ENCODE peak calls at places on chromosomes 7 and 10, in five cellular contexts. One of them, this sample, is unnamed.

GRCh38 chr10:133279266-133279960 is 2.7 kb upstream of the ADAM8 start:
- DNase-seq in spleen: peak; percentile 87
- DNase-seq in progenitor cell of endocrine pancreas: no peak
- DNase-seq in mammary epithelial cell: no peak
- DNase-seq in A549: no peak
- DNase-seq in this sample: no peak

GRCh38 chr10:116767235-116767634 is 24.9 kb upstream of the HSPA12A start:
- DNase-seq in progenitor cell of endocrine pancreas: no peak
- DNase-seq in spleen: no peak
- DNase-seq in A549: peak; percentile 46
- DNase-seq in mammary epithelial cell: no peak
- DNase-seq in this sample: no peak

GRCh38 chr7:133252506-133252857 is 396 bp upstream of the EXOC4 start:
- DNase-seq in A549: no peak
- DNase-seq in spleen: no peak
- DNase-seq in mammary epithelial cell: no peak
- DNase-seq in progenitor cell of endocrine pancreas: no peak
- DNase-seq in this sample: no peak

GRCh38 chr7:71096341-71096740 is 35.6 kb upstream of the GALNT17 start:
- DNase-seq in progenitor cell of endocrine pancreas: no peak
- DNase-seq in A549: no peak
- DNase-seq in spleen: no peak
- DNase-seq in mammary epithelial cell: no peak
- DNase-seq in this sample: no peak

GRCh38 chr10:79295593-79295992 is 51.7 kb upstream of the PPIF start:
- DNase-seq in spleen: peak; percentile 89
- DNase-seq in mammary epithelial cell: peak; percentile 28
- DNase-seq in progenitor cell of endocrine pancreas: no peak
- DNase-seq in A549: no peak
- DNase-seq in this sample: no peak

GRCh38 chr10:3426190-3426845 is 253.7 kb upstream of the PITRM1 start:
- DNase-seq in progenitor cell of endocrine pancreas: no peak
- DNase-seq in spleen: no peak
- DNase-seq in A549: no peak
- DNase-seq in mammary epithelial cell: peak; percentile 41
- DNase-seq in this sample: no peak

GRCh38 chr10:97673736-97674525 is 13.1 kb downstream of the AVPI1 start:
- DNase-seq in mammary epithelial cell: peak; percentile 65
- DNase-seq in spleen: no peak
- DNase-seq in A549: no peak
- DNase-seq in progenitor cell of endocrine pancreas: no peak
- DNase-seq in this sample: no peak

GRCh38 chr10:97097154-97097490 is 88.6 kb downstream of the SLIT1 start:
- DNase-seq in spleen: no peak
- DNase-seq in A549: no peak
- DNase-seq in progenitor cell of endocrine pancreas: no peak
- DNase-seq in mammary epithelial cell: no peak
- DNase-seq in this sample: no peak

GRCh38 chr7:74289018-74289659 is at the start of gene CLIP2:
- DNase-seq in progenitor cell of endocrine pancreas: peak; percentile 62
- DNase-seq in spleen: peak; percentile 92
- DNase-seq in A549: peak; percentile 64
- DNase-seq in mammary epithelial cell: peak; percentile 76
- DNase-seq in this sample: no peak

GRCh38 chr10:633279-634245 is 55.9 kb downstream of the DIP2C start:
- DNase-seq in A549: no peak
- DNase-seq in spleen: peak; percentile 59
- DNase-seq in progenitor cell of endocrine pancreas: no peak
- DNase-seq in mammary epithelial cell: no peak
- DNase-seq in this sample: no peak

GRCh38 chr7:135260930-135261721 is 27.5 kb downstream of the STRA8 start:
- DNase-seq in progenitor cell of endocrine pancreas: no peak
- DNase-seq in A549: no peak
- DNase-seq in spleen: no peak
- DNase-seq in mammary epithelial cell: no peak
- DNase-seq in this sample: no peak

GRCh38 chr7:96657347-96658010 is 52.2 kb downstream of the SEM1 start:
- DNase-seq in progenitor cell of endocrine pancreas: no peak
- DNase-seq in mammary epithelial cell: no peak
- DNase-seq in spleen: no peak
- DNase-seq in A549: no peak
- DNase-seq in this sample: no peak

GRCh38 chr7:77904252-77904651 is 105.7 kb downstream of the PHTF2 start:
- DNase-seq in progenitor cell of endocrine pancreas: no peak
- DNase-seq in spleen: no peak
- DNase-seq in mammary epithelial cell: no peak
- DNase-seq in A549: no peak
- DNase-seq in this sample: no peak

GRCh38 chr7:11193131-11193867 is 219.6 kb downstream of the PHF14 start:
- DNase-seq in spleen: no peak
- DNase-seq in A549: no peak
- DNase-seq in progenitor cell of endocrine pancreas: no peak
- DNase-seq in mammary epithelial cell: peak; percentile 9
- DNase-seq in this sample: no peak

GRCh38 chr10:69446650-69447151 is 4.6 kb upstream of the TSPAN15 start:
- DNase-seq in mammary epithelial cell: peak; percentile 80
- DNase-seq in progenitor cell of endocrine pancreas: no peak
- DNase-seq in spleen: no peak
- DNase-seq in A549: peak; percentile 72
- DNase-seq in this sample: no peak

GRCh38 chr7:40827217-40828085 is 692.6 kb downstream of the SUGCT start:
- DNase-seq in progenitor cell of endocrine pancreas: no peak
- DNase-seq in spleen: no peak
- DNase-seq in A549: no peak
- DNase-seq in mammary epithelial cell: peak; percentile 76
- DNase-seq in this sample: no peak

GRCh38 chr7:151058766-151059361 is 525 bp upstream of the SLC4A2 start:
- DNase-seq in mammary epithelial cell: peak; percentile 16
- DNase-seq in progenitor cell of endocrine pancreas: no peak
- DNase-seq in A549: no peak
- DNase-seq in spleen: peak; percentile 88
- DNase-seq in this sample: no peak

GRCh38 chr10:119608316-119609155 is 11.8 kb upstream of the TIAL1 start:
- DNase-seq in spleen: peak; percentile 75
- DNase-seq in mammary epithelial cell: peak; percentile 38
- DNase-seq in progenitor cell of endocrine pancreas: no peak
- DNase-seq in A549: peak; percentile 58
- DNase-seq in this sample: no peak

GRCh38 chr7:142749218-142749993 is at the start of gene PRSS1:
- DNase-seq in spleen: no peak
- DNase-seq in progenitor cell of endocrine pancreas: no peak
- DNase-seq in A549: no peak
- DNase-seq in mammary epithelial cell: no peak
- DNase-seq in this sample: no peak

GRCh38 chr7:30941582-30942310 is 22.0 kb upstream of the GHRHR start:
- DNase-seq in spleen: no peak
- DNase-seq in progenitor cell of endocrine pancreas: no peak
- DNase-seq in A549: no peak
- DNase-seq in mammary epithelial cell: no peak
- DNase-seq in this sample: no peak

GRCh38 chr7:28409716-28410627 is 2.3 kb upstream of the CREB5 start:
- DNase-seq in progenitor cell of endocrine pancreas: peak; percentile 43
- DNase-seq in mammary epithelial cell: peak; percentile 42
- DNase-seq in spleen: peak; percentile 76
- DNase-seq in A549: peak; percentile 17
- DNase-seq in this sample: peak; percentile 91

GRCh38 chr10:29688230-29688634 is 53.5 kb upstream of the SVIL start:
- DNase-seq in spleen: no peak
- DNase-seq in A549: no peak
- DNase-seq in mammary epithelial cell: no peak
- DNase-seq in progenitor cell of endocrine pancreas: no peak
- DNase-seq in this sample: no peak

GRCh38 chr10:92157374-92157773 is 133.5 kb downstream of the CPEB3 start:
- DNase-seq in mammary epithelial cell: no peak
- DNase-seq in A549: no peak
- DNase-seq in progenitor cell of endocrine pancreas: no peak
- DNase-seq in spleen: no peak
- DNase-seq in this sample: no peak

GRCh38 chr7:155392726-155393570 is 65.0 kb upstream of the EN2 start:
- DNase-seq in mammary epithelial cell: no peak
- DNase-seq in A549: peak; percentile 59
- DNase-seq in spleen: peak; percentile 9
- DNase-seq in progenitor cell of endocrine pancreas: no peak
- DNase-seq in this sample: no peak

GRCh38 chr10:4129866-4130455 is 345.0 kb upstream of the KLF6 start:
- DNase-seq in progenitor cell of endocrine pancreas: no peak
- DNase-seq in mammary epithelial cell: no peak
- DNase-seq in spleen: no peak
- DNase-seq in A549: no peak
- DNase-seq in this sample: no peak

GRCh38 chr7:155986497-155987160 is 174.4 kb upstream of the SHH start:
- DNase-seq in A549: no peak
- DNase-seq in spleen: no peak
- DNase-seq in progenitor cell of endocrine pancreas: peak; percentile 6
- DNase-seq in mammary epithelial cell: no peak
- DNase-seq in this sample: no peak

GRCh38 chr10:131804551-131805295 is 96.1 kb upstream of the PPP2R2D start:
- DNase-seq in mammary epithelial cell: no peak
- DNase-seq in progenitor cell of endocrine pancreas: no peak
- DNase-seq in spleen: no peak
- DNase-seq in A549: no peak
- DNase-seq in this sample: no peak

GRCh38 chr10:76675951-76676587 is 961.5 kb downstream of the KCNMA1 start:
- DNase-seq in A549: no peak
- DNase-seq in mammary epithelial cell: peak; percentile 4
- DNase-seq in spleen: no peak
- DNase-seq in progenitor cell of endocrine pancreas: no peak
- DNase-seq in this sample: no peak

GRCh38 chr7:41724996-41725395 is 22.1 kb upstream of the INHBA start:
- DNase-seq in progenitor cell of endocrine pancreas: no peak
- DNase-seq in mammary epithelial cell: no peak
- DNase-seq in A549: no peak
- DNase-seq in spleen: no peak
- DNase-seq in this sample: no peak

GRCh38 chr10:117578490-117578889 is 35.9 kb downstream of the EMX2 start:
- DNase-seq in progenitor cell of endocrine pancreas: no peak
- DNase-seq in A549: no peak
- DNase-seq in spleen: no peak
- DNase-seq in mammary epithelial cell: no peak
- DNase-seq in this sample: no peak

GRCh38 chr10:52229271-52229931 is 84.7 kb upstream of the DKK1 start:
- DNase-seq in spleen: no peak
- DNase-seq in progenitor cell of endocrine pancreas: no peak
- DNase-seq in A549: no peak
- DNase-seq in mammary epithelial cell: peak; percentile 80
- DNase-seq in this sample: no peak

GRCh38 chr10:22997102-22997501 is 69.2 kb downstream of the ARMC3 start:
- DNase-seq in mammary epithelial cell: peak; percentile 16
- DNase-seq in spleen: no peak
- DNase-seq in A549: no peak
- DNase-seq in progenitor cell of endocrine pancreas: no peak
- DNase-seq in this sample: no peak

GRCh38 chr7:142579946-142580345 is 169.3 kb upstream of the PRSS1 start:
- DNase-seq in spleen: no peak
- DNase-seq in A549: no peak
- DNase-seq in progenitor cell of endocrine pancreas: no peak
- DNase-seq in mammary epithelial cell: no peak
- DNase-seq in this sample: no peak

GRCh38 chr7:151384776-151385625 is 24.8 kb downstream of the WDR86 start:
- DNase-seq in spleen: peak; percentile 70
- DNase-seq in A549: no peak
- DNase-seq in mammary epithelial cell: no peak
- DNase-seq in progenitor cell of endocrine pancreas: no peak
- DNase-seq in this sample: peak; percentile 92

DNA sequence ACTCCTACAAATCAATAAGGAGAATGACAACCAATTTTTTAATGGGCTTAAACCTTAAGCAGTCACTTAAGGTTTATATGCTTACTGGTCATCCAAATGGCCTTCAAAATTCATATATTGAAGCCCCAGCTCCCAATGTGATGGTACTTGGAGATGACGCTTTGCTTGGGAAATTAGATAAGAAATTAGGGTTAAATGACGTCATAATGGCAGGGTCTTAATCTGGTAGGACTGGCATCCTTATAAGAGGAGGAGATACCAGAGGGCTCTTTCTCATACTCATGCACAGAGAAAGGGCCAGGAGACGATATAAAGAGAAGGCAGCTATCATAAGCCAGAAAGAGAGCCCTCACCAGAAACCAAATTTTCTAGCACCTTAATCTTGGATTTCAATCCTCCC is 350.8 kb upstream of the NFE2L3 start:
- DNase-seq in A549: no peak
- DNase-seq in mammary epithelial cell: no peak
- DNase-seq in spleen: no peak
- DNase-seq in progenitor cell of endocrine pancreas: no peak
- DNase-seq in this sample: no peak
- TF ChIP-seq CTCF in A549: no peak
- TF ChIP-seq CTCF in mammary epithelial cell: no peak
- TF ChIP-seq CTCF in spleen: no peak
- TF ChIP-seq CTCF in progenitor cell of endocrine pancreas: no peak
- TF ChIP-seq CTCF in this sample: no peak

GRCh38 chr10:28652703-28653102 is 24.6 kb upstream of the BAMBI start:
- DNase-seq in progenitor cell of endocrine pancreas: no peak
- DNase-seq in A549: no peak
- DNase-seq in mammary epithelial cell: no peak
- DNase-seq in spleen: no peak
- DNase-seq in this sample: no peak
- TF ChIP-seq CTCF in progenitor cell of endocrine pancreas: no peak
- TF ChIP-seq CTCF in A549: no peak
- TF ChIP-seq CTCF in mammary epithelial cell: no peak
- TF ChIP-seq CTCF in spleen: no peak
- TF ChIP-seq CTCF in this sample: no peak

DNA sequence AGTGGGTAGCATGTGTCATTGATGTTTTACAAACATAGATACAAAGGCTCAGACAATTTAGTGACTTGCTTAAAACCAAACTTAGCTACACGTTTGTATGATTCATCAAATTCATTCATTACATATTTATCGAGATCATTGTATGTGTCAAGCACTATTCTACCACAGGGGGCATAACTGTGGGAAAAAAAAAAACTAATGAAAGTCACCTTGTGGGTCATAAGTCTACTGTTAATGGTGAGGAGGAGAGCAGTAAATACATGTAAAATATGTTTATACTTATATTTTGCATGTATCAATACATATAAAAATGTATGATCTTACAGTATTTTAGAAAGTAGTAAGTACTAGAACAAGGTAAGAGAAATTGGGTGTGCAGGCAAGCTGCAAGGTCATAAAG is 933.8 kb downstream of the IPMK start:
- DNase-seq in A549: peak; percentile 2
- DNase-seq in progenitor cell of endocrine pancreas: no peak
- DNase-seq in spleen: no peak
- DNase-seq in mammary epithelial cell: no peak
- DNase-seq in this sample: no peak
- TF ChIP-seq CTCF in A549: no peak
- TF ChIP-seq CTCF in progenitor cell of endocrine pancreas: no peak
- TF ChIP-seq CTCF in spleen: no peak
- TF ChIP-seq CTCF in mammary epithelial cell: no peak
- TF ChIP-seq CTCF in this sample: peak; percentile 33

DNA sequence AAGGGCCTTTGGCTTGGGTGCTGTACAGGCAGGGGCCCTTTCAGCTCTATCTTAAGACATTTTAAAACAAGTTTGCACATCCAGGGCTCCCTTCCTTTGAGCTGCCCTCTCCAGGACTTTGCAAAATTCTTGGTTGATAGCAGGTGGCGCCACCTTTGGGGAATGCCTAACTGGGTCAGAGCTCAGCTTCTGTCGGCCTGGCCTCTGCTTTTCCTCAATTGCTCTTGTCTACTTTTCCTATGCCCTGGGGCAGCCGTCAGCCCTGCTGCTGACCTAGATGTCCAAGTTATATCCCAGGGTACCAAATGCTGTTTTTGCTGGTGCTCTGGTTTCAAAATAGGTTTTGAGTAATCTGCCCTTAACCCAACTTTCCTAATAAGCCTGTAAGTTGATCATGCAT is 65.8 kb downstream of the APBB1IP start:
- DNase-seq in mammary epithelial cell: no peak
- DNase-seq in spleen: no peak
- DNase-seq in progenitor cell of endocrine pancreas: no peak
- DNase-seq in A549: no peak
- DNase-seq in this sample: no peak
- TF ChIP-seq CTCF in mammary epithelial cell: no peak
- TF ChIP-seq CTCF in spleen: no peak
- TF ChIP-seq CTCF in progenitor cell of endocrine pancreas: no peak
- TF ChIP-seq CTCF in A549: peak; percentile 25
- TF ChIP-seq CTCF in this sample: no peak

This sample was measured in chondrocyte.